ENCODE peak calls at places on chromosomes 6 and 20, in four cellular contexts. One of them, this sample, is unnamed.

GRCh38 chr6:71309666-71310065 is 21.1 kb downstream of the OGFRL1 start:
- DNase-seq in MM.1S: no peak
- DNase-seq in fibroblast of lung: no peak
- DNase-seq in AG04449: no peak
- DNase-seq in this sample: no peak

GRCh38 chr20:53827996-53828672 is 234.5 kb upstream of the ZNF217 start:
- DNase-seq in MM.1S: no peak
- DNase-seq in fibroblast of lung: peak
- DNase-seq in AG04449: peak
- DNase-seq in this sample: no peak

GRCh38 chr6:127282184-127282583 is 15.5 kb downstream of the RNF146 start:
- DNase-seq in MM.1S: no peak
- DNase-seq in fibroblast of lung: no peak
- DNase-seq in AG04449: no peak
- DNase-seq in this sample: no peak

GRCh38 chr6:150263765-150264415 is 104.9 kb upstream of the IYD start:
- DNase-seq in MM.1S: no peak
- DNase-seq in fibroblast of lung: no peak
- DNase-seq in AG04449: no peak
- DNase-seq in this sample: peak

GRCh38 chr6:131061771-131062160 is 1.3 kb downstream of the EPB41L2 start:
- DNase-seq in MM.1S: no peak
- DNase-seq in fibroblast of lung: no peak
- DNase-seq in AG04449: no peak
- DNase-seq in this sample: no peak

GRCh38 chr6:143267740-143268139 is 182.8 kb downstream of the ADAT2 start:
- DNase-seq in MM.1S: no peak
- DNase-seq in fibroblast of lung: no peak
- DNase-seq in AG04449: no peak
- DNase-seq in this sample: no peak

GRCh38 chr6:164207024-164207423 is 792.5 kb downstream of the QKI start:
- DNase-seq in MM.1S: no peak
- DNase-seq in fibroblast of lung: no peak
- DNase-seq in AG04449: no peak
- DNase-seq in this sample: no peak

GRCh38 chr6:143673638-143674037 is 4.1 kb upstream of the PHACTR2 start:
- DNase-seq in MM.1S: no peak
- DNase-seq in fibroblast of lung: no peak
- DNase-seq in AG04449: no peak
- DNase-seq in this sample: no peak

GRCh38 chr6:52647199-52647598 is 23.7 kb upstream of the TMEM14A start:
- DNase-seq in MM.1S: no peak
- DNase-seq in fibroblast of lung: peak
- DNase-seq in AG04449: no peak
- DNase-seq in this sample: no peak

GRCh38 chr20:43853174-43853803 is 61.4 kb upstream of the TOX2 start:
- DNase-seq in MM.1S: no peak
- DNase-seq in fibroblast of lung: peak
- DNase-seq in AG04449: no peak
- DNase-seq in this sample: no peak

GRCh38 chr6:16783952-16784351 is 22.7 kb upstream of the ATXN1 start:
- DNase-seq in MM.1S: no peak
- DNase-seq in fibroblast of lung: no peak
- DNase-seq in AG04449: no peak
- DNase-seq in this sample: no peak

GRCh38 chr6:16787128-16787685 is 25.9 kb upstream of the ATXN1 start:
- DNase-seq in MM.1S: no peak
- DNase-seq in fibroblast of lung: no peak
- DNase-seq in AG04449: no peak
- DNase-seq in this sample: no peak

GRCh38 chr6:16785496-16785895 is 24.2 kb upstream of the ATXN1 start:
- DNase-seq in MM.1S: no peak
- DNase-seq in fibroblast of lung: no peak
- DNase-seq in AG04449: no peak
- DNase-seq in this sample: no peak

GRCh38 chr6:16781348-16782169 is 20.3 kb upstream of the ATXN1 start:
- DNase-seq in MM.1S: no peak
- DNase-seq in fibroblast of lung: no peak
- DNase-seq in AG04449: no peak
- DNase-seq in this sample: no peak

DNA sequence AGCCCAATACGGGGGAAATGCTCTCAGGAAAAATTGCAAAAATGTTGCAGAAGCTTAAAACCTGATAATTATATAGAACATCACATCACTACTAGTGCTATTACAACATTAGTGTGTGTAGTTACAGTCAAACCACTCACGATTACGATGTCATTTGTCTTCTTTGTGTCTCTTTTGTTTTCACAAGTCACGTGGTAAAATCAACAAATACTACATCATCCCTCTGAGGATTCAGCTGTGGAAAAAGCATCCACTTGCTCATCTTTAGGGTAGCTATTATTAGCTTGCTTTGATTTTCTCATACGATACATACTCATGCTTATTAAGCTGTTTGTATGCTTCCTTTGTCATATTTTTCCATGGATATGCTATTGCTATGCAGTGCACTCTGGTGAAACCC is 22.2 kb upstream of the ATXN1 start:
- DNase-seq in MM.1S: no peak
- DNase-seq in fibroblast of lung: no peak
- DNase-seq in AG04449: no peak
- DNase-seq in this sample: no peak
- H3K4me3 ChIP-seq in MM.1S: no peak
- H3K4me3 ChIP-seq in fibroblast of lung: no peak
- H3K4me3 ChIP-seq in AG04449: no peak
- H3K4me3 ChIP-seq in this sample: no peak

DNA sequence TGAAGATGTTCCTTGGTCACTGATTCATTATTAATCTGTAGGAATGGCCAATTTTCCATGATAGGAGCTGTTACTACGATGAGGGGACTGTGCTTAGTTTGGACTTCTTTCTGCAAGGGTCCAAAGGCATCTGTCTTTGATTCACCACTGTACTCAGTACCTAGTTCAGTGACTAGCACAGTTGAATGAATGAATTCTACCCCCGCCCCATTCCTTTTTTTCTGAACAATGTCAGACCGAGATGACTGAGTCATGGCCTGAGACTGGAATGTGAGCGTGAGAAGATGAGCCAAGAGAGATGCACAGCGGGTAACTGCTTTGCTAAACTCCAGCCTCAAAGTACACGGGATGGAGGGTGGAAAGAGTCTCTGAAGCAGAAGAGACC is 419 bp upstream of the SNHG17 start:
- DNase-seq in MM.1S: no peak
- DNase-seq in fibroblast of lung: no peak
- DNase-seq in AG04449: peak
- DNase-seq in this sample: no peak
- H3K4me3 ChIP-seq in MM.1S: no peak
- H3K4me3 ChIP-seq in fibroblast of lung: peak
- H3K4me3 ChIP-seq in AG04449: no peak
- H3K4me3 ChIP-seq in this sample: peak

GRCh38 chr6:4155848-4156466 is 20.6 kb upstream of the ECI2 start:
- DNase-seq in MM.1S: peak
- DNase-seq in fibroblast of lung: peak
- DNase-seq in AG04449: peak
- DNase-seq in this sample: peak
- H3K4me3 ChIP-seq in MM.1S: no peak
- H3K4me3 ChIP-seq in fibroblast of lung: no peak
- H3K4me3 ChIP-seq in AG04449: no peak
- H3K4me3 ChIP-seq in this sample: peak

GRCh38 chr6:18153311-18153703 is 1.6 kb downstream of the TPMT start:
- DNase-seq in MM.1S: no peak
- DNase-seq in fibroblast of lung: no peak
- DNase-seq in AG04449: no peak
- DNase-seq in this sample: no peak
- H3K4me3 ChIP-seq in MM.1S: no peak
- H3K4me3 ChIP-seq in fibroblast of lung: peak
- H3K4me3 ChIP-seq in AG04449: no peak
- H3K4me3 ChIP-seq in this sample: no peak

GRCh38 chr6:35454843-35455110 is 2.6 kb downstream of the FANCE start:
- DNase-seq in MM.1S: no peak
- DNase-seq in fibroblast of lung: no peak
- DNase-seq in AG04449: no peak
- DNase-seq in this sample: no peak
- H3K4me3 ChIP-seq in MM.1S: no peak
- H3K4me3 ChIP-seq in fibroblast of lung: no peak
- H3K4me3 ChIP-seq in AG04449: no peak
- H3K4me3 ChIP-seq in this sample: no peak

GRCh38 chr6:41352907-41353306 is 17.5 kb downstream of the NCR2 start:
- DNase-seq in MM.1S: no peak
- DNase-seq in fibroblast of lung: no peak
- DNase-seq in AG04449: no peak
- DNase-seq in this sample: no peak
- H3K4me3 ChIP-seq in MM.1S: no peak
- H3K4me3 ChIP-seq in fibroblast of lung: no peak
- H3K4me3 ChIP-seq in AG04449: no peak
- H3K4me3 ChIP-seq in this sample: no peak

GRCh38 chr6:112251170-112251945 is 3.0 kb downstream of the LAMA4 start:
- DNase-seq in MM.1S: no peak
- DNase-seq in fibroblast of lung: peak
- DNase-seq in AG04449: peak
- DNase-seq in this sample: no peak
- H3K4me3 ChIP-seq in MM.1S: no peak
- H3K4me3 ChIP-seq in fibroblast of lung: peak
- H3K4me3 ChIP-seq in AG04449: no peak
- H3K4me3 ChIP-seq in this sample: no peak

This sample was measured in Jurkat, Clone E6-1.